ENCODE peak calls at places on chromosome 22, in six cellular contexts. One of them, this sample, is unnamed.

GRCh38 chr22:45481661-45482060 is 21.0 kb upstream of the FBLN1 start:
- DNase-seq in cardiac septum: no peak
- DNase-seq in fibroblast of gingiva: no peak
- DNase-seq in NCI-H1092: no peak
- DNase-seq in HTR-8/SVneo: no peak
- DNase-seq in Jurkat, Clone E6-1: no peak
- DNase-seq in this sample: no peak

GRCh38 chr22:46793497-46793896 is 31.0 kb downstream of the TBC1D22A start:
- DNase-seq in cardiac septum: no peak
- DNase-seq in fibroblast of gingiva: no peak
- DNase-seq in NCI-H1092: no peak
- DNase-seq in HTR-8/SVneo: no peak
- DNase-seq in Jurkat, Clone E6-1: no peak
- DNase-seq in this sample: no peak

GRCh38 chr22:37824674-37825641 is 1.8 kb downstream of the GALR3 start:
- DNase-seq in cardiac septum: no peak
- DNase-seq in fibroblast of gingiva: no peak
- DNase-seq in NCI-H1092: no peak
- DNase-seq in HTR-8/SVneo: no peak
- DNase-seq in Jurkat, Clone E6-1: no peak
- DNase-seq in this sample: no peak

GRCh38 chr22:33803371-33803770 is 116.9 kb downstream of the LARGE1 start:
- DNase-seq in cardiac septum: no peak
- DNase-seq in fibroblast of gingiva: peak; percentile 70
- DNase-seq in NCI-H1092: no peak
- DNase-seq in HTR-8/SVneo: no peak
- DNase-seq in Jurkat, Clone E6-1: no peak
- DNase-seq in this sample: no peak

GRCh38 chr22:46023558-46023981 is 46.6 kb upstream of the WNT7B start:
- DNase-seq in cardiac septum: peak; percentile 73
- DNase-seq in fibroblast of gingiva: no peak
- DNase-seq in NCI-H1092: no peak
- DNase-seq in HTR-8/SVneo: no peak
- DNase-seq in Jurkat, Clone E6-1: no peak
- DNase-seq in this sample: no peak

GRCh38 chr22:29269731-29270474 is 1.8 kb downstream of the EWSR1 start:
- DNase-seq in cardiac septum: no peak
- DNase-seq in fibroblast of gingiva: no peak
- DNase-seq in NCI-H1092: no peak
- DNase-seq in HTR-8/SVneo: no peak
- DNase-seq in Jurkat, Clone E6-1: no peak
- DNase-seq in this sample: no peak

GRCh38 chr22:42303304-42304020 is 33.0 kb upstream of the TCF20 start:
- DNase-seq in cardiac septum: no peak
- DNase-seq in fibroblast of gingiva: no peak
- DNase-seq in NCI-H1092: no peak
- DNase-seq in HTR-8/SVneo: no peak
- DNase-seq in Jurkat, Clone E6-1: no peak
- DNase-seq in this sample: peak; percentile 34

GRCh38 chr22:22935546-22936157 is 48.0 kb downstream of the IGLL5 start:
- DNase-seq in cardiac septum: no peak
- DNase-seq in fibroblast of gingiva: no peak
- DNase-seq in NCI-H1092: no peak
- DNase-seq in HTR-8/SVneo: no peak
- DNase-seq in Jurkat, Clone E6-1: no peak
- DNase-seq in this sample: no peak

This sample was measured in cerebellum.